ENCODE peak calls at places on chromosomes 2 and 18, in four cellular contexts. P, M, S and H are unnamed samples.

GRCh38 chr18:63137999-63138448 is 181.5 kb downstream of the BCL2 start:
- DNase-seq in M (no peak), P (no peak), S (no peak), H (no peak)

GRCh38 chr2:77768508-77768907 is 246.3 kb upstream of the LRRTM4 start:
- DNase-seq in M (peak), P (no peak), S (no peak), H (no peak)

GRCh38 chr18:23135679-23136325 is 517 bp downstream of the CABLES1 start:
- DNase-seq in P (no peak), S (no peak), M (no peak), H (peak)

GRCh38 chr2:45237850-45238542 is 228.7 kb upstream of the SIX2 start:
- DNase-seq in S (no peak), M (peak), P (no peak), H (no peak)

GRCh38 chr2:237184192-237184922 is 98.7 kb downstream of the COPS8 start:
- DNase-seq in P (no peak), M (no peak), S (no peak), H (no peak)

GRCh38 chr2:75602724-75603342 is 42.1 kb upstream of the EVA1A start:
- DNase-seq in P (no peak), M (no peak), S (no peak), H (no peak)

GRCh38 chr2:190060019-190060418 is 2.5 kb downstream of the MSTN start:
- DNase-seq in P (no peak), S (no peak), M (no peak), H (no peak)

GRCh38 chr2:167122389-167122788 is 234.1 kb downstream of the XIRP2 start:
- DNase-seq in S (no peak), M (no peak), P (no peak), H (no peak)

GRCh38 chr2:80026040-80026729 is 278.4 kb downstream of the LRRTM1 start:
- DNase-seq in M (no peak), S (no peak), P (no peak), H (no peak)

GRCh38 chr18:6938003-6938402 is 179.6 kb downstream of the LAMA1 start:
- DNase-seq in M (no peak), S (no peak), P (no peak), H (no peak)

GRCh38 chr18:23306842-23307241 is 146.2 kb upstream of the RIOK3 start:
- DNase-seq in P (no peak), M (no peak), S (peak), H (no peak)

GRCh38 chr2:44168684-44169154 is at the start of gene PPM1B:
- DNase-seq in S (no peak), M (no peak), P (no peak), H (peak)

GRCh38 chr18:38940863-38941531 is 1375.4 kb upstream of the CELF4 start:
- DNase-seq in P (peak), M (peak), S (peak), H (peak)

GRCh38 chr2:26172189-26172865 is 561 bp upstream of the GAREM2 start:
- DNase-seq in P (peak), S (no peak), M (no peak), H (no peak)

GRCh38 chr2:161241894-161242293 is 66.3 kb upstream of the PSMD14 start:
- DNase-seq in M (no peak), S (no peak), P (no peak), H (no peak)

GRCh38 chr2:52405958-52406357 is 1361.6 kb upstream of the CHAC2 start:
- DNase-seq in S (no peak), M (no peak), P (no peak), H (no peak)

GRCh38 chr2:156883828-156884615 is 373.5 kb upstream of the GALNT5 start:
- DNase-seq in M (no peak), P (no peak), S (no peak), H (no peak)

GRCh38 chr2:33146112-33146511 is 199.4 kb downstream of the LTBP1 start:
- DNase-seq in P (no peak), S (no peak), M (no peak), H (no peak)

DNA sequence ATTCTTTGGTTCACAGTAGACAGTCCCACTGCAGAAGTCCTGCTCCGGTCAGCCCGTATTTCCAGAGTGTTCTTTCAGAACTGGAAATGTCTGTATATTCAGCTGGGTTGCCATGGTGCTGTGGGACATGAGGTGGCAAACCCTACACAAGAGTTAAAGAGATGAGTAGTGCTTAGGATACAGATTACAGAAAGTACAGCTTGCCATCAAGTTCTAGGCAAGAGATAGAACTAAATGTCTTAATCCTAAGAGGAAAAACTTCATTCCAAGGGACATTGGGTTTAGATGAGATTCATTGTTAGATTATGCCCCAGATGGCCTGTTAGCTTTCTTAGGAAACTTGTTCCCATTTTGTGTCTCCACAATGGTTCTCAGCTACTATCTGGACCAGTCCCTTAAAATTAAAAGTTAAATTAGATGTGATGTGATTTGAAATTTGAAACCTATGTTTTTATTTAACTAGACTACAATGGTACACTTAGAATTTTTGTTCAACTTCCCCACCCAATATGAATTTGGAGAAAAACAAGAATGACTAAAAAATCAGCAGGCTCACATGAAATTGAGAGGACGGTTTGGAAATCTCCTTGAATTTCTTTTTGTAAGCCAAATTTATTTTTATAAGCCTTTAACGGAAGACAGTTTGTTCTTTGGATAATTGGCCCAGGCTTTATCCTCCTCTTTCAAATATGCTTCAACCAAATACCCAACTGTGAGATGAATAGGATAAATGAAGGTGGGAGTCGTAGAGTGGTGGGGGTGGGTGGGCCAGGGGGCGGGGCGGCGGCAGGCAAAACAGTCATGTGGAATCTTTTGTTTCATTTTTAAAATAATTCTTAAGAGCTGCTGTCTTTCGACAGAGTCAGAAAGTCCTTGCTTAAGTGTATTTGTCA is 60.4 kb downstream of the FMNL2 start:
- DNase-seq in M (no peak), S (no peak), P (no peak), H (no peak)
- TF ChIP-seq SPI1 in M (no peak), S (no peak), P (no peak), H (no peak)

GRCh38 chr2:183269956-183270355 is 145.7 kb downstream of the NUP35 start:
- DNase-seq in P (no peak), S (no peak), M (no peak), H (no peak)
- TF ChIP-seq SPI1 in P (no peak), S (no peak), M (no peak), H (no peak)

GRCh38 chr2:54570321-54570881 is 114.3 kb downstream of the SPTBN1 start:
- DNase-seq in M (no peak), S (no peak), P (no peak), H (no peak)

GRCh38 chr2:54572262-54572635 is 116.1 kb downstream of the SPTBN1 start:
- DNase-seq in M (no peak), P (peak), S (no peak), H (no peak)

GRCh38 chr2:54572636-54573531 is 116.8 kb downstream of the SPTBN1 start:
- DNase-seq in P (no peak), M (no peak), S (no peak), H (no peak)

GRCh38 chr2:54569745-54570296 is 113.7 kb downstream of the SPTBN1 start:
- DNase-seq in M (no peak), P (peak), S (peak), H (no peak)

DNA sequence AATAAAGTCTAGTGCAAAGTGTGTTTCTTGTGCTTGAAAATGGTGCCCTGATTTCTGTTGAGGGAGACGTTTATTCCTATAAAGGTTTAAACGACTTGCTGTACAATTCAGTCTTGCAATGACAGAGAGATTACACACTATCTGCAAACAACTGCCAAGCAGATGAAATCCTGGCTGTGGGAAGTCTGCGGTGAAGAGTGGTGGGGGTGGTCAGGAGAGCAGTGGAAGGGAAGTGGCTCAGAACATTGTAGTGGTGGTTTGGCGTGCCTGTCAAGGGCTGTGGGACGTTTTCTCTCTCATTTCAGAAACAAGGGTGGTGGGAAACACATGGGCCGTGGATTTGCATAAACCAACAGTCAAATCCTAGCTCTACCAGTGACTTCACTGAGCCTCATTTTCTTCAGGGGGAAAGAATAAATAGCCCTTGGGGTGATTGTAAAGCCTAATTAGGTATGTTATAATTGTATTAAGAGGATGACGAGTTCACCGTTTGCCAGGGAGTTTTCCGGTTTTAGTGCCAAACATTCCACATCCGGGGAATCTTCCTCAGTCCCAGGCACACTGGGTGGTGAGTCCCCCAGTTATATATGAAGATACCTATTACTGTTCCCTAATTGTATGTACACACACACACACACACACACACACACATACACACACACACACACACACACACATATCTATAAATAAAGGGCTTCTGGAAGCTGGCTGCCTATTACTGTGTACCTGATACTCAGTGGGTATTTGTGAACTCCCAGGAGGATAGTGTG is 115.0 kb downstream of the SPTBN1 start:
- DNase-seq in M (peak), P (peak), S (peak), H (no peak)
- TF ChIP-seq SPI1 in M (peak), P (peak), S (peak), H (peak)

DNA sequence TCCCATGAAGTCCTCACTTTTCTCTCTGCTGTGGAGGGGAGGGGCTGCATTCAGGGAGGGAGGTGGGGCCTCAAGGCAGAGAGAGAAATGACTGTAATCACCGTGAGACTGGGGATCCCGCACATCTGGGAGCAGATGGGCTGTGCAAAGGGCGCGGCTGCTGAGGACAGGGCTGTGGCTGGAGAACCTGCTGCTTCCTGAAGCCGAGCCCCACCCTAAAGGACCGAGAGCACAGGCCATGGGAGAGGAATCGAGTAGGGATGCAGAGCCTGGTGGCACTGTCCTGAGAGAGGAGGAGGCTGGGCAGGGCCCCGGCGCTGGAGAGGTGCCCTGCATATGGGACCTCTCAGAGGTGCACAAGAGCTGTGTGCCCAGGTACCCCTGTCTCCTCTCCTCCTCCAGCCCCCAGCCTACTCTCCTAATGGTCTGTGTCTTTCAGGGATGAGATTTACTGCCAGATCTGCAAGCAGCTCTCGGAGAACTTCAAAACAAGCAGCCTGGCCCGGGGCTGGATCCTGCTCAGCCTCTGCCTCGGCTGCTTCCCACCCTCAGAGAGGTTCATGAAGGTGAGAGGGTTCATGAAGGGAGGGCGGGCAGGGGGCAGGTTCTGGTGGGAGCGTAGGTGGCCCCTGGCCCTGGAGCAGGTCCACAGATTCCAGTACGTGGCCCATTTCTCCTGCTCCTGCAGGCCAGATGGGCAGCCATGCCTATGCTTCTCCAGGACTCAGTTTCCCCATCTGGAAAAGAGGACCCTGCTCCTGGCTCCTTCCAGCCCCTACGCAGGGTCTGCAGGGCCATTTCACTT is 25.9 kb upstream of the GPR17 start:
- DNase-seq in M (no peak), S (no peak), P (no peak), H (no peak)
- TF ChIP-seq SPI1 in M (no peak), S (no peak), P (no peak), H (no peak)

GRCh38 chr2:86675104-86675503 is 45.0 kb upstream of the RMND5A start:
- DNase-seq in P (no peak), S (no peak), M (no peak), H (no peak)
- TF ChIP-seq SPI1 in P (no peak), S (no peak), M (no peak), H (no peak)

DNA sequence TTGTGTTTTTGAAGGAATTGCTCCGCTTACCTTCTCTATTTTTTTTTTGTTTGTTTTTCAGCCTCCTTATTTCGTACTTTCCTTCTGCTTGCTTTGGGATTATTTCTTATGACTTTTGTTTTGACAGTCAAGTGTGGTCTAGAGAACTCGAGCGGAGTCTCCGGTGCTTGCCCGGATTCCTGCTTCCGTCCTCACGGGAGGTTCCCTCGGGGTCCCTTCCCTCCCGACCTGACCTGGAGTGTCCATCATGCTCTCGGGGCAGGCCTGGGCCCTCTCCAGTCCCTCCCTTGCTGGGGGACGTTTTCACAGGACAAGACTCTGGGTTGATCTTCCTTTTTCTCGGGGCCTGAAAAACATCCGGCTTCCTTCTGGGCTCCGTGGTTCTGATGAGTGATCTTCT is 45.9 kb downstream of the CTDP1 start:
- DNase-seq in S (no peak), M (no peak), P (no peak), H (no peak)
- TF ChIP-seq SPI1 in S (no peak), M (no peak), P (no peak), H (no peak)

GRCh38 chr2:206989306-206989705 is 50.0 kb downstream of the CPO start:
- DNase-seq in M (no peak), S (no peak), P (peak), H (no peak)
- TF ChIP-seq SPI1 in M (no peak), S (no peak), P (no peak), H (no peak)

GRCh38 chr2:201780674-201781582 is at the start of gene ALS2:
- DNase-seq in S (peak), P (peak), M (peak), H (peak)

GRCh38 chr2:201779996-201780673 is 598 bp downstream of the ALS2 start:
- DNase-seq in S (no peak), M (no peak), P (peak), H (no peak)

GRCh38 chr2:201785135-201785534 is 4.4 kb upstream of the ALS2 start:
- DNase-seq in S (no peak), P (no peak), M (no peak), H (no peak)

GRCh38 chr2:201784547-201784946 is 3.8 kb upstream of the ALS2 start:
- DNase-seq in S (no peak), M (no peak), P (no peak), H (no peak)

GRCh38 chr2:201781583-201782051 is 884 bp upstream of the ALS2 start:
- DNase-seq in S (no peak), M (no peak), P (no peak), H (peak)
- TF ChIP-seq SPI1 in S (no peak), M (no peak), P (no peak), H (no peak)